ENCODE peak calls at places on chromosomes 16 and 17, in four cellular contexts. P is neuronal stem cell, Y is H9, H is IMR-90. A is an unnamed sample.

GRCh38 chr16:8966781-8967436 is 3.2 kb upstream of the USP7 start:
- DNase-seq in P (no peak), Y (no peak), H (no peak), A (no peak)

GRCh38 chr17:48299760-48300159 is 130.3 kb downstream of the SKAP1 start:
- DNase-seq in P (no peak), Y (no peak), H (no peak), A (no peak)

GRCh38 chr17:57283203-57283971 is 27.1 kb downstream of the MSI2 start:
- DNase-seq in P (no peak), Y (no peak), H (no peak), A (no peak)

GRCh38 chr16:84303023-84303422 is 8.3 kb downstream of the WFDC1 start:
- DNase-seq in P (no peak), Y (no peak), H (peak), A (no peak)

GRCh38 chr16:61871837-61872777 is 164.1 kb downstream of the CDH8 start:
- DNase-seq in P (no peak), Y (peak), H (no peak), A (no peak)

GRCh38 chr16:2371421-2371820 is 30.9 kb upstream of the ABCA3 start:
- DNase-seq in P (no peak), Y (no peak), H (no peak), A (no peak)

GRCh38 chr17:40060887-40061480 is 1.8 kb upstream of the THRA start:
- DNase-seq in P (no peak), Y (no peak), H (no peak), A (no peak)

GRCh38 chr17:27348196-27348595 is 54.3 kb downstream of the WSB1 start:
- DNase-seq in P (no peak), Y (no peak), H (no peak), A (no peak)

GRCh38 chr17:50117202-50118040 is 12.5 kb downstream of the SAMD14 start:
- DNase-seq in P (no peak), Y (peak), H (peak), A (no peak)

GRCh38 chr16:1362807-1363206 is 11.1 kb downstream of the GNPTG start:
- DNase-seq in P (no peak), Y (no peak), H (no peak), A (peak)

GRCh38 chr17:54007855-54008254 is 185.1 kb downstream of the KIF2B start:
- DNase-seq in P (no peak), Y (no peak), H (no peak), A (no peak)

GRCh38 chr16:3902731-3903130 is 22.2 kb upstream of the CREBBP start:
- DNase-seq in P (no peak), Y (no peak), H (no peak), A (no peak)

GRCh38 chr16:17154981-17155380 is 315.8 kb downstream of the XYLT1 start:
- DNase-seq in P (no peak), Y (no peak), H (no peak), A (no peak)

DNA sequence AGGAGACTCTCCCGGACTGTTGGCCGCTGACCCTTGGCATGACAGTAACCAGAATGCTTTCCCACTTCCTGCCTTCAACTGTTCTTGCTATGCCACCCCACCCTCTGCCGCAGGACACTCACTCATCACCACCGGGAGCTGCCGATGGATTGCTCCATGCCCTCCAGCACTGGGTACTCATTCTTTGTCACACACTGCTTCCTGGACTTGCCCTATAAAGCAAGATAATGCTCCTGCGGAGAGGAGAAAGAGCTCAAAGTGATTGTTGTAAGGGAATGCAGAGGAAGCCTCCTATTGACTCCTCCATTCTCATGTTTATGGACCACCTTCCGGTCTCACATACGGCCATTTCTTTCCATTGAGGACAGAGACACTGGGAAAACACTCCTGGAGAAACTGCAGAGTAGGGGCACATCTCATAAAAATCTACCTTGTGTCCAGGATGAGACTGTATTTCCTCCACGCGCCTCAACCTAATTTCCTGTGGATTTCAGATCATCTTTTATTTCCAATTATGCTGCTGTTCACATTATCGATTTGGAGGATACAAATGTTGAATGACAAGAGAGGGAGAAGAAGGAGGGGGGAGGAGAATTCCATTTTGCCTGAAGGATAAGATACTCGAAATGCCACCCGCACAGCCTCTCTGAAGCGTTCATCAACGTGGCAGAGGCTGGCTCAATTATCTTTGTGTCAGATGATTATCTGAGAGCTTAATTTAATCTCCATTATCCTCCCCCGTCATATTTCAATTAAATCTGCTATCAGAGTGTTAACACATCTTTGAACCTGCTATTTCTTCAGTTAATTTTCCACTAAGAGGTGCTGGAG is 486.1 kb upstream of the SALL1 start:
- DNase-seq in P (no peak), Y (peak), H (no peak), A (no peak)
- H2BK5ac ChIP-seq in P (no peak), Y (no peak), H (no peak), A (no peak)

DNA sequence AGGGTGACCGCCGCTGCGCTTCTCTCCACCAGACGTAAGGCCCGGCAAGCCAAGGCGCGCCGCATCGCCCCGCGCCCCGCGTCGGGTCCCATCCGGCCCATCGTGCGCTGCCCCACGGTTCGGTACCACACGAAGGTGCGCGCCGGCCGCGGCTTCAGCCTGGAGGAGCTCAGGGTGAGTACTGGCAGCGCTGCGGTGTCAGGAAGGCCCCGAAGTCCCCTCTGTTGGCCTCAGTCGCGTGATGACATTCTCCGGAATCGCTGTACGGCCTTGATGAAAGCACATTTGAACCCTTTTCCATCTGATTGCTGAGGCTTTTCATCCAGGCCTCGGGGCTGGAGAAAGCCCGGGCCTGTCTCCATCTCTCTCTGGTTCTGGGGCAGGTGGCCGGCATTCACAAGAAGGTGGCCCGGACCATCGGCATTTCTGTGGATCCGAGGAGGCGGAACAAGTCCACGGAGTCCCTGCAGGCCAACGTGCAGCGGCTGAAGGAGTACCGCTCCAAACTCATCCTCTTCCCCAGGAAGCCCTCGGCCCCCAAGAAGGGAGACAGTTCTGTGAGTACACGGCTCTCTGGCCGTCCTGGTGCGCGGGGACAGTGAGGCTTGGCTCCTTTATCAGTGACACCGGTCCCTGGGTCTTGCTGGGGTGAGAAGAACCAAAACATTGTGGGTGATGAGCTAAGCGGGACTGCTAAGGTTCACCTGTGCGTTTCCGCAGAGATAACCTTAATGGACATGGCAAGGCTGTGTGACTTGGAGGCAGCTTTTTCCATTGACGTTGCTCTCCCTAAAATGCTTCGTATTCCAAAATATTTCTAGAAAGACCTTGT is 929 bp downstream of the RPL13 start:
- DNase-seq in P (no peak), Y (no peak), H (no peak), A (peak)
- H2BK5ac ChIP-seq in P (peak), Y (no peak), H (peak), A (peak)

GRCh38 chr17:82841921-82842596 is 2.2 kb upstream of the ZNF750 start:
- DNase-seq in P (no peak), Y (no peak), H (no peak), A (no peak)

GRCh38 chr17:82837586-82838320 is 2.1 kb downstream of the ZNF750 start:
- DNase-seq in P (no peak), Y (no peak), H (no peak), A (peak)

GRCh38 chr17:82840431-82840831 is 609 bp upstream of the ZNF750 start:
- DNase-seq in P (no peak), Y (no peak), H (no peak), A (no peak)

GRCh38 chr17:82838386-82839063 is 1.3 kb downstream of the ZNF750 start:
- DNase-seq in P (no peak), Y (no peak), H (peak), A (peak)

GRCh38 chr17:82839617-82840292 is at the start of gene ZNF750:
- DNase-seq in P (no peak), Y (no peak), H (no peak), A (peak)
- H2BK5ac ChIP-seq in P (no peak), Y (no peak), H (no peak), A (no peak)

DNA sequence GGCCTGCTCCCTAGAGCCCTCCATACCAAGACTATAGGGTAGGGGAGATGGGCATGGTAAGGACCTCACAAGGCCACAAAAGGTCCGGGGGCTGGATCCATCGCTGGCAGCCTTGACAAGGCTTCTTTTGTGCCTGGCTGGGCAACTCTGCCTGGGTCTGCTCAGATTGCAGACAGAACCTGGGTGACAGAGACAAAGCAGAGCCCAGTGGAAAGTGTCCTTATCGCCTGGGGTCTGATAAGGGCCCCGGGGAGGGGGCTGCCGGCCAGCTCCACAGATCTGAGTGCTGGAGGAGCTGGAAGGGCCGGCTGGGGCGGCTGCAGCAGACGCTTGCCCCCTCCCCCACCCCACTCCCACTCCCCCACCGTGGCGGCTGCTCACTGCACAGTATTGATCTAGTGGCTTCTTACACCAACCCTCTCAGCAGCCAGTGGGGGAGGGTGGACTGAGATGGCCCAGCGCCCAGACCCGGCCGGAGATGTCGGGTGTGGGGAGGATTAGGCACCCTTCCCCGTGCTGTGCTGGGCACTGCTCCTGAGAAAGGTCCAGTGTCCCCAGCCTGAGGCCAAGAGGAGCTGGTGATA is 7.2 kb downstream of the MMP15 start:
- DNase-seq in P (no peak), Y (no peak), H (no peak), A (no peak)
- H2BK5ac ChIP-seq in P (peak), Y (no peak), H (no peak), A (peak)

GRCh38 chr17:2122641-2123302 is 67.9 kb downstream of the HIC1 start:
- DNase-seq in P (no peak), Y (no peak), H (peak), A (peak)
- H2BK5ac ChIP-seq in P (peak), Y (no peak), H (peak), A (no peak)

GRCh38 chr17:64129765-64130558 is at the start of gene ERN1:
- DNase-seq in P (peak), Y (peak), H (peak), A (peak)
- H2BK5ac ChIP-seq in P (peak), Y (no peak), H (peak), A (peak)

GRCh38 chr17:38730526-38731379 is 612 bp downstream of the CISD3 start:
- DNase-seq in P (no peak), Y (peak), H (peak), A (peak)
- H2BK5ac ChIP-seq in P (no peak), Y (no peak), H (peak), A (peak)

GRCh38 chr17:28406478-28406824 is 439 bp upstream of the SLC46A1 start:
- DNase-seq in P (no peak), Y (peak), H (no peak), A (no peak)

GRCh38 chr17:28404812-28405570 is 1.0 kb downstream of the SLC46A1 start:
- DNase-seq in P (no peak), Y (peak), H (no peak), A (no peak)

GRCh38 chr17:28405632-28406477 is at the start of gene SLC46A1:
- DNase-seq in P (no peak), Y (peak), H (no peak), A (peak)

GRCh38 chr17:28407130-28407973 is 1.3 kb upstream of the SLC46A1 start:
- DNase-seq in P (no peak), Y (peak), H (no peak), A (peak)

DNA sequence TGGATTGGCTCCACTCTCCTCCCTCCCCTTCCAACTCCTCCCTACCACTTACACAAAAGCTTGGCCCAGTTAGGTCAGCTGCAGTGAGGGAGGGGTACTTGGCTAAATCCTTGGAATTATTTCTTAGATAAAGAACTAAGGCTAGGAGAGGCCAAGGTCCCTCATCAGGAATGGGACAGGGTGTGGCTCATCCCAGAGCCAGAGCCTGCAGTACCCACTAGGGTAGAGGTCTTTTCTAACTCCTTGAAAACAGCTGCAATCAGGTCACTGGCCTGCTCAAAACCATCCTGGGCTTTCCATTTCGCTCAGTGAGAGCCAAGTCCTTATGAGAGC is 1.9 kb upstream of the SLC46A1 start:
- DNase-seq in P (no peak), Y (no peak), H (no peak), A (no peak)
- H2BK5ac ChIP-seq in P (no peak), Y (no peak), H (no peak), A (peak)